ENCODE peak calls at places on chromosome 14, in seven cellular contexts. K is activated T-helper 9 cell treated with anti-CD3 and anti-CD28 coated beads, Interleukin-2, amount 50 U/mL, for 16 hours; M is stimulated activated CD4-positive, alpha-beta T cell treated with anti-CD3 and anti-CD28 coated beads, Interleukin-15, amount 100 ng/mL, for 24 hours; O is choroid plexus epithelial cell; C is activated CD4-positive, CD25-positive, alpha-beta regulatory T cell; D is left cardiac atrium; E is transverse colon. F is an unnamed sample.
A peak's percentile ranks its signal among the peaks of the same experiment; 100 is the strongest.

GRCh38 chr14:68458840-68459469 is 333.9 kb downstream of the ZFP36L1 start:
- DNase-seq in C (no peak), O (peak; percentile 76), D (peak; percentile 53), E (peak; percentile 49), M (no peak), K (no peak), F (no peak)

GRCh38 chr14:82510007-82510406 is 976.4 kb upstream of the SEL1L start:
- DNase-seq in D (no peak), O (no peak), C (no peak), E (no peak), M (no peak), K (no peak), F (no peak)

GRCh38 chr14:75831455-75831854 is 150.3 kb downstream of the TGFB3 start:
- DNase-seq in C (no peak), E (peak; percentile 68), O (peak; percentile 94), D (peak; percentile 71), K (peak; percentile 9), M (peak; percentile 34), F (no peak)

GRCh38 chr14:21257395-21258193 is 11.6 kb downstream of the HNRNPC start:
- DNase-seq in O (peak; percentile 31), E (no peak), C (no peak), D (no peak), M (no peak), K (no peak), F (no peak)

GRCh38 chr14:95274874-95275273 is 44.8 kb downstream of the CLMN start:
- DNase-seq in E (no peak), M (no peak), D (no peak), O (no peak), K (no peak), C (no peak), F (no peak)

GRCh38 chr14:85527006-85527405 is 2.9 kb upstream of the FLRT2 start:
- DNase-seq in D (no peak), M (no peak), K (no peak), E (no peak), O (peak; percentile 80), C (no peak), F (no peak)

GRCh38 chr14:89723930-89724915 is 230.3 kb downstream of the EFCAB11 start:
- DNase-seq in O (peak; percentile 22), K (no peak), D (no peak), M (no peak), E (no peak), C (no peak), F (no peak)

GRCh38 chr14:96683575-96684289 is 113.5 kb upstream of the VRK1 start:
- DNase-seq in C (no peak), O (no peak), K (no peak), E (no peak), M (peak; percentile 5), D (no peak), F (no peak)

GRCh38 chr14:97408503-97408902 is 611.3 kb downstream of the VRK1 start:
- DNase-seq in E (no peak), C (no peak), K (no peak), D (no peak), M (no peak), O (no peak), F (no peak)

GRCh38 chr14:61603736-61604135 is 91.6 kb upstream of the HIF1A start:
- DNase-seq in C (no peak), M (no peak), E (no peak), D (no peak), O (peak; percentile 86), K (no peak), F (no peak)

GRCh38 chr14:96482986-96483385 is 19.2 kb upstream of the PAPOLA start:
- DNase-seq in O (no peak), C (no peak), D (no peak), E (no peak), K (no peak), M (no peak), F (peak; percentile 35)

GRCh38 chr14:53306267-53306721 is 153.2 kb upstream of the DDHD1 start:
- DNase-seq in M (peak; percentile 61), O (peak; percentile 77), E (peak; percentile 22), D (peak; percentile 58), C (peak; percentile 2), K (peak; percentile 2), F (peak; percentile 54)

GRCh38 chr14:61841145-61841544 is 78.9 kb downstream of the SNAPC1 start:
- DNase-seq in D (no peak), O (peak; percentile 46), C (no peak), M (no peak), K (no peak), E (no peak), F (peak; percentile 41)

GRCh38 chr14:33273978-33274377 is 335.3 kb downstream of the NPAS3 start:
- DNase-seq in M (no peak), E (no peak), O (no peak), K (no peak), D (no peak), C (no peak), F (no peak)

GRCh38 chr14:55535521-55536207 is 44.3 kb upstream of the KTN1 start:
- DNase-seq in C (no peak), D (no peak), K (no peak), O (no peak), M (no peak), E (no peak), F (no peak)

GRCh38 chr14:59360923-59361794 is 104.0 kb downstream of the GPR135 start:
- DNase-seq in K (no peak), O (peak; percentile 96), D (peak; percentile 76), E (peak; percentile 67), C (no peak), M (no peak), F (peak; percentile 71)

GRCh38 chr14:92322516-92322915 is 449 bp upstream of the SLC24A4 start:
- DNase-seq in D (no peak), E (no peak), C (no peak), K (no peak), O (no peak), M (no peak), F (no peak)

GRCh38 chr14:96102071-96102856 is 63.1 kb downstream of the C14orf132 start:
- DNase-seq in E (no peak), O (peak; percentile 38), C (no peak), K (no peak), M (no peak), D (no peak), F (no peak)

GRCh38 chr14:85523624-85524023 is 6.3 kb upstream of the FLRT2 start:
- DNase-seq in K (no peak), E (no peak), M (no peak), D (no peak), O (no peak), C (no peak), F (no peak)

F was measured in BE2C.